ENCODE peak calls at places on chromosomes 2 and 18, in six cellular contexts. E is heart right ventricle, H is brain microvascular endothelial cell, Q is GM23338, O is left ventricle myocardium inferior, J is astrocyte. Y is an unnamed sample.
A peak's percentile ranks its signal among the peaks of the same experiment; 100 is the strongest.

GRCh38 chr2:228102949-228103348 is 78.5 kb downstream of the SPHKAP start:
- DNase-seq in E (no peak), H (no peak), Q (no peak), O (no peak), J (no peak), Y (no peak)

GRCh38 chr2:170930132-170931109 is 1.4 kb downstream of the GORASP2 start:
- DNase-seq in E (no peak), H (peak; percentile 14), Q (peak; percentile 50), O (no peak), J (peak; percentile 22), Y (peak; percentile 34)

GRCh38 chr2:236676131-236676873 is 106.7 kb downstream of the ACKR3 start:
- DNase-seq in E (no peak), H (no peak), Q (no peak), O (no peak), J (peak; percentile 64), Y (no peak)

GRCh38 chr2:88818381-88818780 is 126.9 kb downstream of the RPIA start:
- DNase-seq in E (no peak), H (no peak), Q (no peak), O (no peak), J (no peak), Y (no peak)

GRCh38 chr18:79246309-79247108 is 149.2 kb upstream of the NFATC1 start:
- DNase-seq in E (peak; percentile 73), H (peak; percentile 72), Q (peak; percentile 83), O (peak; percentile 71), J (peak; percentile 60), Y (peak; percentile 57)

GRCh38 chr2:28870146-28870891 is at the start of gene TRMT61B:
- DNase-seq in E (peak; percentile 97), H (peak; percentile 97), Q (peak; percentile 97), O (peak; percentile 98), J (peak; percentile 88), Y (peak; percentile 97)

GRCh38 chr2:213995400-213996105 is 415.3 kb upstream of the VWC2L start:
- DNase-seq in E (no peak), H (peak; percentile 73), Q (no peak), O (no peak), J (peak; percentile 94), Y (no peak)

GRCh38 chr18:69127844-69128486 is 272.7 kb upstream of the DOK6 start:
- DNase-seq in E (no peak), H (no peak), Q (no peak), O (no peak), J (no peak), Y (no peak)

GRCh38 chr18:42414756-42415454 is 459.9 kb downstream of the PIK3C3 start:
- DNase-seq in E (no peak), H (peak; percentile 87), Q (no peak), O (no peak), J (peak; percentile 97), Y (no peak)

GRCh38 chr2:66789741-66790140 is 354.8 kb downstream of the MEIS1 start:
- DNase-seq in E (no peak), H (no peak), Q (no peak), O (no peak), J (peak; percentile 15), Y (no peak)

GRCh38 chr2:43412121-43412753 is 183.6 kb downstream of the THADA start:
- DNase-seq in E (no peak), H (no peak), Q (no peak), O (no peak), J (peak; percentile 51), Y (no peak)

GRCh38 chr2:16005819-16006536 is 65.6 kb downstream of the MYCN start:
- DNase-seq in E (no peak), H (no peak), Q (no peak), O (no peak), J (no peak), Y (peak; percentile 42)

GRCh38 chr18:50610349-50610748 is 50.5 kb downstream of the MAPK4 start:
- DNase-seq in E (no peak), H (no peak), Q (peak; percentile 28), O (no peak), J (no peak), Y (no peak)

GRCh38 chr2:65630643-65631042 is 198.2 kb upstream of the SPRED2 start:
- DNase-seq in E (no peak), H (peak; percentile 77), Q (no peak), O (no peak), J (peak; percentile 88), Y (no peak)

GRCh38 chr18:13629841-13630747 is 96.3 kb downstream of the FAM210A start:
- DNase-seq in E (no peak), H (peak; percentile 62), Q (peak; percentile 90), O (no peak), J (peak; percentile 10), Y (peak; percentile 49)
- H3K36me3 ChIP-seq in E (no peaks in the 10 kb centered on the region), H (no peaks in the 10 kb centered on the region), Q (no peaks in the 10 kb centered on the region), O (no peaks in the 10 kb centered on the region), J (no peaks in the 10 kb centered on the region), Y (no peaks in the 10 kb centered on the region)

GRCh38 chr2:30527411-30527810 is 80.4 kb downstream of the LCLAT1 start:
- DNase-seq in E (no peak), H (no peak), Q (no peak), O (no peak), J (peak; percentile 21), Y (no peak)

GRCh38 chr2:30527859-30528258 is 80.8 kb downstream of the LCLAT1 start:
- DNase-seq in E (no peak), H (no peak), Q (no peak), O (no peak), J (no peak), Y (no peak)

DNA sequence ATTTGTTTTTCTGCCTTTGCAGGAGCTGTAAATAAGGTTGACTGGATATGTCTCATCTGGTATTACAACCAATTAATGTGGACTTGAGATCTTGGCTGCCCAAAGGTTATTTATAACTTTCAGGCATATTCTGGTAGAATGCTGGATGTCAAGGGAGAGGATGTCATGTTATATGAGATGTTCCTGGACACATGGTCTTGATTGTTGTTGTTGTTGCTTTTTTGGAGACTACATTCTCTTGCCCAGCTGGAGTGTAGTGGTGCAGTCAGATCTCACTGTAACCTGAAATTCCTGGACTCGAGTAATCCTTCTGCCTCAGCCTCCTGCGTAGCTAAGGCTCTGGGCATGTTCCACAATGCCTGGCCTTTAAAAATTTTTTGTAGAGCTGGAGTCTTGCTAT is 83.3 kb downstream of the LCLAT1 start:
- DNase-seq in E (no peak), H (no peak), Q (no peak), O (no peak), J (no peak), Y (no peak)
- H3K4me3 ChIP-seq in E (no peak overlapping the region), H (no peak overlapping the region), Q (no peak overlapping the region), O (no peak overlapping the region), J (no peak overlapping the region), Y (no peak overlapping the region)

DNA sequence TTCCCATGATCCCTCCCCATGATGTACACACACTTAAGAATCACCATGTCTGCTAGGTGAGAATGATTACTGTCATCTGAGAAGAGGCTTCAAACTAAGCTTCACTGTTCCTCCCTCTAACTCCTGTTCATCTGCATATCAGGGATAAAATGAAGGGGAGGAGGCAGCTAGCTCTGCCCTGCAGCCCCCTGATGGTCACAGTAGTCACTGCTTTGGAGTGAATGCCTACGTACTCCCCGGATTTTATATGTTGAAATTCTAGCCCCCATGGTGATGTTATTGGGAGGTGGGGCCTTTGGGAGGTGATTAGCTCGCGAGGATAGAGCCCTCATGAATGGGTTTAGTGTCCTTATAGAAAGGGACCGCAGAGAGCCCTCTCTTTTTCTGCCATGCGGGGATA is 156.4 kb downstream of the NCKAP5 start:
- DNase-seq in E (no peak), H (no peak), Q (peak; percentile 74), O (no peak), J (no peak), Y (no peak)
- TF ChIP-seq CTCF in E (no peak), H (peak; percentile 19), Q (peak; percentile 47), O (no peak), J (no peak), Y (no peak)

DNA sequence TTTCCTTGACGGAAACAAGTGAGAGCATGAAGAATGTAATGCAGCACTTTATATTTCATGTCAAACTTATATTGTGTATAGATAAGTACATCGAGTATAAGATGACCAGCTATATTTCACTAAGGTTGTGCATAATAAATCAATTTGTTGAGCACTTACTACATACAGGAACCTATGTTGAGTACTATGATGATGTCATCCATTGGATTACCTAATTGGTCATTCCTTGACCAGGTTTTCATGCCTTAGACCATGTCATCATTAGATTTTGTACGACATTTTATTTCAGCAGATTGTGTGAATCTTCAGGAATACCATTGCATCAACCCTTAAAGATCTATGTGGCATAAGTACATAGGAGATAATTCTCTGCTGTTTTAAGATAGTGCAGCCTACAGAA is 119.7 kb downstream of the CPS1 start:
- DNase-seq in E (no peak), H (no peak), Q (no peak), O (no peak), J (no peak), Y (no peak)
- H3K36me3 ChIP-seq in E (no peaks in the 10 kb centered on the region), H (no peaks in the 10 kb centered on the region), Q (no peaks in the 10 kb centered on the region), O (no peaks in the 10 kb centered on the region), J (no peaks in the 10 kb centered on the region), Y (no peaks in the 10 kb centered on the region)

DNA sequence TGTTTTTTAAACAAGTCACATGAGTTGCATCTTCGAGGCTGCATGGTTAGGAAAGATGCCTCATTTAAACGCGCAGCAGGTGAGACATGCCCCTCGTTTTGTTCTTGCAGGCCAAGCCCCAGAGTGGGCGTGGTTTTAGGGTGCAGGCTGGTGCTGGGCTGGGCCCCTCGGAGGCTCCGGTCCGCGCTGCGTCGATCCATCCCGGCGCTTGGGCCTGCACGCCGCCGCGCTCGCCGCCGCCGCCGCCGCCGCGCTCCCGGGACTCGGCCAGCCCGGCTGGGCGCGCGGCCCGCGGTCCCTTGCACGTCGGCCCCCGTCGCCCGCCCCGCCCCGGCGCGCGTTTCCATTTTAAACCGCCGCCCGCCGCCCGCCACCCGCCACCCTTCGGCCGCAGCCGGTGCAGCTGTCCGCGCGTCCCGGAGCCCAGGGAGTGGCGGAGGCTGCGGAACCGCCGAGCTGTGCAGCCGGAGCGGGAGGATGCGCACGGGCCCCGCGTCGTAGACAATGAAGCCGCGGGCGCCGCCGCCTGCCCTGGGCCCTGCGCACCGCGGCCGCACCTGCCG is 175.5 kb downstream of the AGAP1 start:
- DNase-seq in E (peak; percentile 77), H (peak; percentile 36), Q (peak; percentile 98), O (peak; percentile 80), J (peak; percentile 59), Y (peak; percentile 80)
- H3K4me3 ChIP-seq in E (peak overlapping the region; percentile 55), H (peak overlapping the region; percentile 35), Q (peak overlapping the region; percentile 36), O (peak overlapping the region; percentile 70), J (no peak overlapping the region), Y (peak overlapping the region; percentile 35)

DNA sequence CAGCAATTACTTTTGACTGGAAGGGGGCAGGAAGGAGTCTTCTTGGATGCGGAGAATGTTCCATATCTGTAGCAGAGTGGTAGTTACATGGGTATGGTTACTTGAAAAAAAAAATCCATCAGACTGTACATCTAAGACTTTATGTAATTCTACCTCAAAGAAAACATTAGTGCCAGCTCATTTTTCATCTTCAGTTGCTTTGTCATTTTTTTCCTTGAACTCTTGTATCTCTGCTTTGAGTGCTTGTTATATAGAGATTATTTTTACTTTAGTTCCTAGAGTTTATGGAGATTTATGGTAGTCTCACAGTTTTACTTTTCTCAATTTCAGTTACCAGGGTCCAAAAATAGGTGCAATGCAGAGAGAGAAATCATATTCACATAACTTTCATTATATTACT is 60.0 kb upstream of the ITSN2 start:
- DNase-seq in E (no peak), H (no peak), Q (no peak), O (no peak), J (no peak), Y (no peak)
- TF ChIP-seq CTCF in E (no peak), H (no peak), Q (no peak), O (no peak), J (no peak), Y (no peak)

DNA sequence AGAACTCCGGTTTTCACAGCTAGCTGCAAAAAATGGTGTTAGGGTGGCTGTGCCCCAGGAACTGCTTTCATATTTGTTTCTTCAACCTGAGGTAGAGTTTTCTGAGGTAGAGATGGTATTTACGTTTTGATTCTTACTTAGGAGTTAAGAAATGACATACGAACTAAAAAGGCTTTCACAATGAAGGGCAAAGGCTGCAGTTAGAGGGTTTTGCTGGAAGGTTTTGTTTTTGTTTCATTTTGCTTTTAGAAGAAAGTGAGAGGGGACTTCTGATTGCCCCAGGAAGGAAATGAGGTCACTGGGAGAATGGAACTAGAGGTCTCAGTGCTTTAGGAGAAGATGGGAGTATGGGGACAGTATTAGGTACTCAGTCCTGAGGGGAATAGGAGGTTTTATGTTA is 15.5 kb downstream of the CDCA7 start:
- DNase-seq in E (no peak), H (no peak), Q (no peak), O (no peak), J (no peak), Y (no peak)
- H3K36me3 ChIP-seq in E (no peaks in the 10 kb centered on the region), H (peaks cover 12% of the 10 kb centered on the region), Q (peaks cover 37% of the 10 kb centered on the region), O (no peaks in the 10 kb centered on the region), J (peaks cover 3% of the 10 kb centered on the region), Y (no peaks in the 10 kb centered on the region)